ENCODE peak calls at places on chromosomes 1 and 21, in ten cellular contexts. V is transverse colon, P is stomach, M is ovary, W is body of pancreas, D is A549, C is sigmoid colon, F is esophagus muscularis mucosa, E is uterus, Z is adrenal gland. I is an unnamed sample.

GRCh38 chr1:151325231-151325630 is 2.0 kb downstream of the PI4KB start:
- DNase-seq in D (no peak), F (no peak), Z (no peak), M (no peak), P (no peak), E (no peak), C (no peak), W (no peak), V (no peak), I (no peak)

GRCh38 chr1:190595438-190595837 is 117.8 kb upstream of the BRINP3 start:
- DNase-seq in F (no peak), P (no peak), D (no peak), M (no peak), E (no peak), Z (no peak), C (no peak), V (no peak), W (no peak), I (no peak)

GRCh38 chr1:206935491-206936067 is 10.7 kb downstream of the PIGR start:
- DNase-seq in C (no peak), F (no peak), V (peak), W (peak), D (peak), Z (no peak), M (no peak), P (peak), E (no peak), I (peak)

GRCh38 chr1:99652881-99653281 is 7.0 kb downstream of the PALMD start:
- DNase-seq in D (no peak), P (no peak), V (no peak), Z (no peak), C (no peak), W (no peak), M (no peak), E (no peak), F (no peak), I (no peak)

GRCh38 chr1:18529714-18530113 is 49.0 kb downstream of the KLHDC7A start:
- DNase-seq in M (no peak), F (peak), C (no peak), W (no peak), V (no peak), P (no peak), D (no peak), E (no peak), Z (no peak), I (no peak)

GRCh38 chr1:81377406-81377805 is 423.3 kb upstream of the ADGRL2 start:
- DNase-seq in C (no peak), Z (no peak), P (no peak), F (no peak), V (no peak), W (no peak), E (no peak), M (no peak), D (no peak), I (no peak)

GRCh38 chr1:223140551-223140950 is 2.5 kb downstream of the TLR5 start:
- DNase-seq in D (no peak), V (no peak), W (no peak), Z (no peak), E (no peak), M (no peak), F (no peak), C (peak), P (no peak), I (no peak)

GRCh38 chr21:37071561-37072238 is 1.2 kb downstream of the PIGP start:
- DNase-seq in V (peak), Z (peak), W (peak), M (peak), F (no peak), E (peak), P (peak), D (peak), C (peak), I (peak)

GRCh38 chr1:93328809-93329477 is 16.8 kb upstream of the DR1 start:
- DNase-seq in Z (no peak), W (peak), D (no peak), M (no peak), F (no peak), P (no peak), C (no peak), E (no peak), V (peak), I (no peak)

GRCh38 chr1:24297187-24297851 is 21.8 kb upstream of the GRHL3 start:
- DNase-seq in V (no peak), P (no peak), E (no peak), F (no peak), Z (no peak), W (no peak), D (no peak), C (no peak), M (no peak), I (no peak)

GRCh38 chr21:42324896-42325295 is 9.7 kb upstream of the TFF3 start:
- DNase-seq in E (no peak), Z (no peak), D (no peak), V (no peak), W (no peak), M (no peak), P (no peak), C (peak), F (no peak), I (no peak)

GRCh38 chr1:22753396-22754083 is 42.9 kb downstream of the EPHB2 start:
- DNase-seq in D (no peak), Z (no peak), E (peak), W (no peak), V (no peak), P (no peak), C (peak), M (no peak), F (no peak), I (no peak)

GRCh38 chr1:226967665-226968064 is 27.6 kb downstream of the COQ8A start:
- DNase-seq in E (no peak), C (peak), P (no peak), M (no peak), W (no peak), Z (peak), V (no peak), F (peak), D (no peak), I (no peak)

GRCh38 chr1:233884461-233885151 is 19.9 kb upstream of the SLC35F3 start:
- DNase-seq in E (no peak), D (no peak), W (no peak), F (no peak), V (no peak), Z (no peak), M (no peak), P (no peak), C (no peak), I (no peak)

GRCh38 chr1:151520359-151520758 is 9.2 kb downstream of the CGN start:
- DNase-seq in Z (no peak), D (no peak), W (no peak), M (peak), P (no peak), E (no peak), V (no peak), C (no peak), F (no peak), I (no peak)

GRCh38 chr1:22808186-22808845 is 97.7 kb downstream of the EPHB2 start:
- DNase-seq in D (no peak), F (no peak), V (no peak), C (no peak), Z (no peak), W (no peak), M (no peak), P (no peak), E (no peak), I (no peak)

GRCh38 chr1:18805116-18805515 is 54.3 kb downstream of the TAS1R2 start:
- DNase-seq in P (no peak), D (no peak), Z (no peak), M (no peak), E (no peak), C (no peak), F (no peak), V (no peak), W (no peak), I (no peak)

GRCh38 chr1:47992720-47993119 is 4.5 kb downstream of the TRABD2B start:
- DNase-seq in E (no peak), D (no peak), M (no peak), W (no peak), F (no peak), P (no peak), Z (peak), V (no peak), C (peak), I (peak)

GRCh38 chr1:31509124-31510072 is 66.9 kb upstream of the TINAGL1 start:
- DNase-seq in F (no peak), Z (no peak), V (peak), C (no peak), P (no peak), E (no peak), D (no peak), M (no peak), W (no peak), I (no peak)

GRCh38 chr1:158527190-158527815 is 26.9 kb downstream of the OR6Y1 start:
- DNase-seq in W (no peak), D (peak), E (no peak), P (no peak), C (no peak), V (no peak), F (no peak), Z (no peak), M (no peak), I (no peak)

GRCh38 chr21:34996304-34997081 is 52.6 kb downstream of the RUNX1 start:
- DNase-seq in V (no peak), E (peak), P (no peak), D (no peak), F (no peak), W (peak), M (no peak), Z (peak), C (peak), I (peak)

GRCh38 chr1:219731771-219732170 is 118.9 kb upstream of the ZC3H11B start:
- DNase-seq in M (no peak), D (no peak), P (no peak), V (no peak), F (no peak), C (no peak), Z (no peak), W (no peak), E (no peak), I (no peak)

GRCh38 chr21:29441651-29442050 is 142.9 kb downstream of the BACH1 start:
- DNase-seq in E (no peak), F (no peak), P (no peak), V (no peak), M (no peak), Z (no peak), C (no peak), W (no peak), D (no peak), I (no peak)

GRCh38 chr1:34746785-34747637 is 7.8 kb upstream of the GJB5 start:
- DNase-seq in F (no peak), V (peak), W (no peak), E (no peak), Z (no peak), C (peak), M (no peak), P (no peak), D (no peak), I (no peak)

GRCh38 chr1:34785231-34785874 is 4.3 kb downstream of the GJB3 start:
- DNase-seq in V (no peak), W (no peak), F (no peak), Z (no peak), M (no peak), C (peak), E (no peak), D (no peak), P (no peak), I (no peak)

GRCh38 chr1:187959062-187959461 is 1130.3 kb downstream of the PLA2G4A start:
- DNase-seq in C (no peak), E (no peak), V (no peak), P (no peak), D (no peak), F (no peak), M (no peak), Z (no peak), W (no peak), I (no peak)

GRCh38 chr1:89262643-89263042 is 10.0 kb downstream of the GBP5 start:
- DNase-seq in E (no peak), C (no peak), W (no peak), Z (no peak), D (no peak), V (no peak), P (no peak), F (no peak), M (no peak), I (no peak)

GRCh38 chr1:197464039-197464438 is 196.0 kb downstream of the CRB1 start:
- DNase-seq in F (no peak), C (no peak), W (peak), P (no peak), M (peak), E (peak), Z (peak), V (no peak), D (no peak), I (peak)
- H3K27ac ChIP-seq in F (peak), C (no peak), W (peak), P (no peak), M (no peak), E (no peak), Z (no peak), V (no peak), D (no peak), I (peak)

GRCh38 chr1:156659672-156659993 is 17.6 kb downstream of the NES start:
- DNase-seq in D (no peak), C (no peak), P (no peak), F (no peak), M (peak), Z (no peak), E (no peak), W (no peak), V (no peak), I (no peak)
- H3K4me3 ChIP-seq in D (peak), C (no peak), P (peak), F (peak), M (no peak), Z (peak), E (no peak), W (no peak), V (peak), I (no peak)

GRCh38 chr1:91500756-91501526 is at the start of gene CDC7:
- DNase-seq in E (peak), W (peak), C (peak), D (peak), M (peak), V (peak), Z (peak), F (peak), P (peak), I (peak)
- TF ChIP-seq POLR2A in E (no peak), W (peak), C (no peak), D (peak), M (peak), V (no peak), Z (peak), F (peak), P (no peak), I (no peak)

GRCh38 chr1:36166938-36167910 is 11.3 kb downstream of the MAP7D1 start:
- DNase-seq in V (no peak), P (no peak), F (no peak), M (no peak), D (no peak), E (no peak), W (no peak), Z (no peak), C (no peak), I (no peak)

GRCh38 chr1:36172017-36172747 is 16.2 kb downstream of the MAP7D1 start:
- DNase-seq in C (no peak), F (no peak), D (no peak), V (no peak), E (no peak), P (no peak), W (no peak), M (no peak), Z (no peak), I (no peak)

GRCh38 chr1:36168538-36168937 is 12.6 kb downstream of the MAP7D1 start:
- DNase-seq in E (no peak), C (no peak), V (no peak), M (no peak), Z (no peak), D (no peak), F (no peak), P (no peak), W (no peak), I (no peak)

GRCh38 chr1:36172983-36173382 is 17.0 kb downstream of the MAP7D1 start:
- DNase-seq in M (no peak), C (no peak), D (peak), V (no peak), W (no peak), Z (no peak), E (no peak), P (no peak), F (no peak), I (no peak)

DNA sequence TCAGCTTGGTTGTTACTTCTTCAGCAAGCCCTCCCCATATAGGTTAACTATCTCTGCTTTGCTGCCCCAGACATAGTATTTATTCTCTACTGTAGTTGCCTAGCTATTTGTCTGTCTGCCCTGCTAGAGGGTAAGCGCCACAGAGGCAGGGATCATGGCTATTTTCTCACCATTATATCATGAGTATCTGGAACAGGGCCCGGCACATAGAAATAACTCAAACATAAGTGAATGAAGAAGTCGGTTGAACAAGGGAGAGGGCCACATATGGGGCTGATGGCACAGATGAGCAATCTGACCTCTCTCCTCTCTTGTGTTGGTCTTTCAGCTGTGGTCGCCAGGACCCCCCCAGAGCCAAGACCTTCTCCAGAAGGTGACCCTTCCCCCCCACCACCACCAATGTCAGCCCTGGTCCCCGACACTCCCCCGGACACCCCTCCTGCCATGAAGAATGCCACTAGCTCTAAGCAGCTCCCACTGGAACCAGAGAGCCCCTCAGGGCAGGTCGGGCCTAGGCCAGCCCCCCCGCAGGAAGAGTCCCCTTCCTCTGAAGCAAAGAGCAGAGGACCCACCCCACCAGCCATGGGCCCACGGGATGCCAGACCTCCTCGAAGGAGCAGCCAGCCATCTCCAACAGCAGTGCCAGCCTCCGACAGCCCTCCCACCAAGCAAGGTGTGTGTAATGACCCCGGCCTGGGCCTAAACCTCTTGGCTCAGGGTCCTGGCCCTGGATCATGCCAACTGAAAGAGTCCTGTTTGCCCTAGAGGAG is 14.9 kb downstream of the MAP7D1 start:
- DNase-seq in V (no peak), W (no peak), P (no peak), E (no peak), F (no peak), D (no peak), Z (no peak), C (no peak), M (no peak), I (peak)
- H3K27ac ChIP-seq in V (no peak), W (no peak), P (peak), E (no peak), F (peak), D (no peak), Z (no peak), C (peak), M (no peak), I (peak)

I was measured in thyroid gland.